ENCODE peak calls at places on chromosomes 3 and 15, in four cellular contexts. B is skeletal muscle cell, R is astrocyte of the spinal cord, G is T-helper 1 cell. V is an unnamed sample.

GRCh38 chr3:14261229-14261628 is 82.6 kb downstream of the LSM3 start:
- DNase-seq in B (no peak), R (peak), G (peak), V (peak)

GRCh38 chr3:42507252-42507651 is 4.8 kb downstream of the VIPR1 start:
- DNase-seq in B (no peak), G (no peak), R (no peak), V (no peak)

GRCh38 chr3:121834079-121834730 is 655 bp downstream of the IQCB1 start:
- DNase-seq in G (no peak), R (no peak), B (no peak), V (no peak)

GRCh38 chr3:27533718-27534578 is 49.8 kb upstream of the SLC4A7 start:
- DNase-seq in B (peak), R (peak), G (no peak), V (peak)

GRCh38 chr15:58547628-58548307 is 116.0 kb downstream of the LIPC start:
- DNase-seq in B (no peak), G (no peak), R (no peak), V (no peak)

GRCh38 chr3:22960326-22960984 is 242.7 kb upstream of the UBE2E2 start:
- DNase-seq in R (peak), G (no peak), B (no peak), V (peak)

GRCh38 chr3:101513419-101513986 is 491 bp upstream of the SENP7 start:
- DNase-seq in R (no peak), B (no peak), G (no peak), V (no peak)

GRCh38 chr15:101013769-101014223 is 94.6 kb downstream of the LRRK1 start:
- DNase-seq in B (no peak), G (no peak), R (no peak), V (no peak)

GRCh38 chr3:144341461-144341860 is 369.8 kb downstream of the DIPK2A start:
- DNase-seq in R (no peak), G (no peak), B (no peak), V (no peak)

GRCh38 chr15:69132935-69133861 is 27.2 kb upstream of the GLCE start:
- DNase-seq in R (no peak), G (no peak), B (no peak), V (no peak)

GRCh38 chr3:13884851-13885703 is 5.2 kb upstream of the WNT7A start:
- DNase-seq in R (no peak), G (peak), B (no peak), V (no peak)

GRCh38 chr3:140219923-140220452 is 285.0 kb downstream of the CLSTN2 start:
- DNase-seq in R (no peak), B (no peak), G (no peak), V (no peak)

GRCh38 chr3:6861989-6862879 is 1.3 kb downstream of the GRM7 start:
- DNase-seq in B (no peak), R (no peak), G (no peak), V (no peak)

GRCh38 chr3:68207327-68207726 is 552.9 kb upstream of the SUCLG2 start:
- DNase-seq in B (no peak), R (no peak), G (no peak), V (no peak)

GRCh38 chr3:195811756-195812155 is at the start of gene MUC4:
- DNase-seq in R (no peak), B (no peak), G (no peak), V (no peak)

GRCh38 chr15:101024111-101024695 is 105.0 kb downstream of the LRRK1 start:
- DNase-seq in B (peak), G (no peak), R (peak), V (peak)

GRCh38 chr15:45863881-45864580 is 229.2 kb downstream of the SQOR start:
- DNase-seq in B (no peak), G (no peak), R (no peak), V (no peak)

GRCh38 chr3:65858749-65859148 is 180.0 kb downstream of the MAGI1 start:
- DNase-seq in B (no peak), R (no peak), G (no peak), V (no peak)

GRCh38 chr15:100841426-100841825 is 38.2 kb upstream of the ALDH1A3 start:
- DNase-seq in B (no peak), R (no peak), G (no peak), V (no peak)